ENCODE peak calls at places on chromosomes 6 and 20, in four cellular contexts. Y is CD8-positive, alpha-beta T cell; O is suprapubic skin; J is AG04450. T is an unnamed sample.
A peak's percentile ranks its signal among the peaks of the same experiment; 100 is the strongest.

GRCh38 chr6:47714802-47715201 is 16.4 kb downstream of the ADGRF4 start:
- DNase-seq in Y (no peak), O (no peak), J (no peak), T (no peak)

GRCh38 chr6:21075986-21076385 is 517.6 kb upstream of the SOX4 start:
- DNase-seq in Y (no peak), O (no peak), J (no peak), T (no peak)

GRCh38 chr20:62653373-62653772 is 11.1 kb downstream of the SLCO4A1 start:
- DNase-seq in Y (no peak), O (no peak), J (no peak), T (no peak)

GRCh38 chr6:84027340-84028183 is 6.0 kb upstream of the MRAP2 start:
- DNase-seq in Y (no peak), O (no peak), J (no peak), T (no peak)

GRCh38 chr6:167276772-167277533 is 14.2 kb upstream of the UNC93A start:
- DNase-seq in Y (no peak), O (no peak), J (no peak), T (no peak)

GRCh38 chr20:50073500-50073899 is 39.5 kb downstream of the UBE2V1 start:
- DNase-seq in Y (no peak), O (no peak), J (no peak), T (no peak)

GRCh38 chr6:43671801-43672690 is 15.5 kb downstream of the MRPS18A start:
- DNase-seq in Y (no peak), O (no peak), J (no peak), T (no peak)

GRCh38 chr6:105372862-105373182 is 30.1 kb downstream of the PREP start:
- DNase-seq in Y (no peak), O (no peak), J (no peak), T (no peak)

GRCh38 chr6:32807020-32807580 is 9.7 kb downstream of the HLA-DOB start:
- DNase-seq in Y (no peak), O (no peak), J (no peak), T (no peak)

GRCh38 chr6:133435065-133435728 is 194.0 kb downstream of the EYA4 start:
- DNase-seq in Y (no peak), O (no peak), J (no peak), T (no peak)

GRCh38 chr6:72403413-72403812 is 218.5 kb upstream of the KCNQ5 start:
- DNase-seq in Y (no peak), O (no peak), J (no peak), T (no peak)

GRCh38 chr6:89239338-89239737 is 22.2 kb upstream of the GABRR1 start:
- DNase-seq in Y (peak; percentile 31), O (no peak), J (no peak), T (no peak)

GRCh38 chr6:26543953-26544352 is 5.8 kb downstream of the HMGN4 start:
- DNase-seq in Y (no peak), O (no peak), J (no peak), T (no peak)

GRCh38 chr6:126040826-126041225 is 54.5 kb downstream of the TRMT11 start:
- DNase-seq in Y (no peak), O (no peak), J (no peak), T (no peak)

DNA sequence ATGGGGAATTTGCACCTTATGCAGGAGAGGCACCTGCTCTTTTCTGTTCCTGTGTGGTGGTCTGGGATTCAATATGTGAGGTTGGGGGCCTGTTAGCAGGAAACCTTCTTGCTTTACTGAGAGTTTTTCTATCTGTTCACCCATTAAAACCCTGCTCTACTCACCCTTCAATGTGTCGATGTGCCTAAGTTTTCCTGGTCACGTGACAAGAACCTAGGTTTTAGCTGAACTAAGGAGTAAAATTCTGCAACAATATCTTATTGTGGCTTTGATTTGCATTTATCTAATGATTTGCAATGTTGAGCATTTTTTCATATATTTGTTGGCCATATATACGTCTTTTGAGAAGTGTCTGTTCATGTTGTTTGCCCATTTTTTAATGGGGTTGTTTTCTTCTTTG is 979.9 kb downstream of the HACE1 start:
- DNase-seq in Y (no peak), O (no peak), J (no peak), T (no peak)
- H3K9me3 ChIP-seq in Y (no peaks in the 10 kb centered on the region), O (no peaks in the 10 kb centered on the region), J (peaks cover 20% of the 10 kb centered on the region), T (no peaks in the 10 kb centered on the region)

GRCh38 chr20:56217820-56218219 is 30.7 kb upstream of the MC3R start:
- DNase-seq in Y (no peak), O (no peak), J (no peak), T (no peak)

GRCh38 chr20:56223352-56223751 is 25.2 kb upstream of the MC3R start:
- DNase-seq in Y (no peak), O (no peak), J (no peak), T (no peak)

GRCh38 chr20:56222201-56222600 is 26.3 kb upstream of the MC3R start:
- DNase-seq in Y (no peak), O (no peak), J (no peak), T (no peak)

DNA sequence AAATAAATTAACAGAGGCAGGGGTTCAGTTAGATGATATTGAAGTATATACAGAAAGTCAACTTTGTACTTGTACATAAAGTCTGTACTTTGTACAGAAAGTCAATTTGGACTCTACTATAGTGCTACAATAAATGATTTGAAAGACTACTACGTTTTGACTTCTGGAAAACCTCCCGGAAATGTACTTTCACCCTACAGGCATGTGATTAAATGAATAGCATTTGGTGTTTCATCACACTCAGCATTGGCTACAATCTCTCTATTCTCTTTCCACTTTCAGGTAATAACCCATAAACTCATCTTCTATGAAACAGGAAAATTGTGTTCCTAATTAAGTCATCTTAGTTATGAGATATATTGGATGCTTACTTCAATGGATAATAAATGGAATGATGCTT is 25.6 kb upstream of the MC3R start:
- DNase-seq in Y (no peak), O (no peak), J (no peak), T (no peak)
- H3K9me3 ChIP-seq in Y (no peaks in the 10 kb centered on the region), O (peaks cover 5% of the 10 kb centered on the region), J (peaks cover 7% of the 10 kb centered on the region), T (no peaks in the 10 kb centered on the region)

DNA sequence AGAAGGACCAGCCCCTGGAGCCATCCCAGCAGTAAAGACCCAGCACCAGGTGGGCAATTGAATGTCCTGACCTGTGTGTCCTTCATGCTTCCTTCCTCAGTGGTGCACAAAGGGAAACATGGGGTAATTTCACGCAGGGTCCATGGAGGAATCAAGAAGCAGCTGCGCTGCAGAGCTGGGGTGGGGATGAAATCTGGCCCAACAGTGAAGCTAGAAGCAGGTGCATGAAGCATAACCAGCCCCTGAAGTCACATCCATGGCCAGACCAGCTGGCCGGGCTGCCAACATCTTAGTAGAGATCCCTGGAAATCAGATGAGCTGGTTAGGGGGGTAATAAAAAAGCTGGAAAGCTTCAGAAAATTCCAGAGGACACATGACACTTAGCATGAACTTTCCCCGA is 646.7 kb upstream of the DEFB115 start:
- DNase-seq in Y (no peak), O (no peak), J (no peak), T (no peak)
- H3K9me3 ChIP-seq in Y (no peaks in the 10 kb centered on the region), O (peaks cover 6% of the 10 kb centered on the region), J (peaks cover 49% of the 10 kb centered on the region), T (peaks cover 6% of the 10 kb centered on the region)

DNA sequence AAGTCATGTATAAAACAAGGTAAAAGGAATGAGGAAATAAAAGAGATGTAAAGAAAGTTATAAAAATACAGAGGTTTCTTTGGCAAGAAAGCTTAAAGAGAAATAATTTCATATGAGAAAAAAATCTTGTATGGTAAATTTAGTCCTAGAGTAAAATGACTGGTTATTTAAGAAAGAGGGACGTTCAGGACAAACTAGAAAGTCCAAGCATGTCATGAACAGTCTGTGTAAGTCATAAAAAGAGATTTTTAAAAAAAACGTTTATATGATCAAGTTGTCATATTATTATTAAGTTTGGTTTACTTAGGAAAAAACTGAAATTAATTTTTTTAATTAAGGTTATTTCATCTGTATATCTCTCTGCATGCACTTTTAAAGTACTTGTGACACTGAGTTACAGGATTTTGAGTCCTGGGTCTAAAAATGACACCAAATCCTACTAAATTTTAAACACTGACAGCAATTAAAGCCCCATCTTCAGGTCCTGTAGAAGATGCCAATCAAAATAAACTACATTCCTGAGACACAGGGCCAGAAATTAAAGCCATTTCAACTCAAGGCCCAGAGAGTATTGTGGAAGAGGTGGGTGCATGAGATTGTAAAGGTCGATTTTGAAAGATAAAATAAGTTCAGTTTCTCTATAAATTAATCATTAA is 62.4 kb downstream of the AGPAT4 start:
- DNase-seq in Y (no peak), O (no peak), J (no peak), T (no peak)
- H3K9me3 ChIP-seq in Y (no peaks in the 10 kb centered on the region), O (no peaks in the 10 kb centered on the region), J (no peaks in the 10 kb centered on the region), T (no peaks in the 10 kb centered on the region)

GRCh38 chr6:158344534-158344933 is 32.3 kb downstream of the TULP4 start:
- DNase-seq in Y (no peak), O (no peak), J (no peak), T (no peak)
- H3K9me3 ChIP-seq in Y (no peaks in the 10 kb centered on the region), O (no peaks in the 10 kb centered on the region), J (peaks cover 15% of the 10 kb centered on the region), T (no peaks in the 10 kb centered on the region)

GRCh38 chr20:56004611-56005388 is 519 bp downstream of the CBLN4 start:
- DNase-seq in Y (no peak), O (no peak), J (no peak), T (no peak)
- H3K9me3 ChIP-seq in Y (no peaks in the 10 kb centered on the region), O (no peaks in the 10 kb centered on the region), J (peaks cover 38% of the 10 kb centered on the region), T (no peaks in the 10 kb centered on the region)

DNA sequence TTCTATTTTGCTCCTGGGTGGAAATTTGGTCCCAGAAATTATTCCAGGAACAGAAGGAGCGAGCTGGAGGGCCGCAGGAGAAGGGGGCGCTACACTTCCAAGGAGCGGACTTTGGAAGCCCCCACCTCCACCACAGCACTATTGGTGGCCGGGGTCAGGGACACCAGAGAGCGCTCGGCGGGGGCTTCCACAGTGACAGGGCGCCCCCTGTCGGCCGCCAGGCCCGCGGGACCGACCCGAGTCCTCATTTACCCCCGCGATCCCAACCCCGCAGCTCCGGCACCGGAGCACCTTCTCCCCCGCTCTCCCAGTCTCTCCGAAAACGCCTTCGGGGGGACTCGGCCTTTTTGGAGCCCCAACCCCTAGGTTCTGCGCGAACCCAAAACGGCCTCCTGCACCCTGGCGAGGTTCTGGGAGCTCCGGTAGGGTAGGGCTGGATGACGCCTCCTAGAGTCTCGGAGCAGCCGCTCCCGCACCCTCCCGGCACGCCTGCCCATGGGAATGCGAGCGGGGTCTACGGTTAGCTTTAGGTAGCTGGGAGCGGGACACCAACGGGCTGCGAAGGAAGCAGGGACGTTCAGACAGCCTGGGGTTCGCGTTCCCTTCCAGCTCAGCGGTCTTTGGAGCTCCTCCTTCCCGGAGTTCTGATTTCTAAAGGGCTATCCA is 2.4 kb upstream of the FOXA2 start:
- DNase-seq in Y (no peak), O (no peak), J (no peak), T (no peak)
- H3K9me3 ChIP-seq in Y (no peaks in the 10 kb centered on the region), O (no peaks in the 10 kb centered on the region), J (peaks cover 2% of the 10 kb centered on the region), T (no peaks in the 10 kb centered on the region)

GRCh38 chr6:155614606-155615005 is 159.0 kb upstream of the NOX3 start:
- DNase-seq in Y (no peak), O (no peak), J (no peak), T (no peak)

GRCh38 chr6:155611742-155612141 is 156.1 kb upstream of the NOX3 start:
- DNase-seq in Y (no peak), O (no peak), J (no peak), T (no peak)
- H3K9me3 ChIP-seq in Y (no peaks in the 10 kb centered on the region), O (peaks cover 9% of the 10 kb centered on the region), J (peaks cover 3% of the 10 kb centered on the region), T (peaks cover 2% of the 10 kb centered on the region)

GRCh38 chr6:155915651-155916050 is 460.0 kb upstream of the NOX3 start:
- DNase-seq in Y (no peak), O (no peak), J (no peak), T (no peak)

GRCh38 chr6:155913816-155914215 is 458.2 kb upstream of the NOX3 start:
- DNase-seq in Y (no peak), O (no peak), J (no peak), T (no peak)

GRCh38 chr6:155909710-155910109 is 454.1 kb upstream of the NOX3 start:
- DNase-seq in Y (no peak), O (no peak), J (no peak), T (no peak)
- H3K9me3 ChIP-seq in Y (no peaks in the 10 kb centered on the region), O (peaks cover 7% of the 10 kb centered on the region), J (peaks cover 3% of the 10 kb centered on the region), T (no peaks in the 10 kb centered on the region)

T was measured in T-helper 17 cell.